ENCODE peak calls at places on chromosome 7, in six cellular contexts. X is GM23338; T is CD8-positive, alpha-beta memory T cell; Q is mucosa of descending colon; C is coronary artery; W is stomach. H is an unnamed sample.
A peak's percentile ranks its signal among the peaks of the same experiment; 100 is the strongest.

GRCh38 chr7:139741813-139742344 is 35.9 kb downstream of the HIPK2 start:
- DNase-seq in X (no peak), T (no peak), Q (no peak), C (no peak), W (no peak), H (no peak)

GRCh38 chr7:28980504-28981281 is 22.6 kb upstream of the TRIL start:
- DNase-seq in X (peak; percentile 19), T (no peak), Q (no peak), C (no peak), W (no peak), H (peak; percentile 48)

GRCh38 chr7:128335730-128336129 is 8.0 kb downstream of the RBM28 start:
- DNase-seq in X (no peak), T (no peak), Q (no peak), C (no peak), W (no peak), H (no peak)

GRCh38 chr7:113071465-113071864 is 15.2 kb downstream of the GPR85 start:
- DNase-seq in X (no peak), T (no peak), Q (no peak), C (no peak), W (no peak), H (peak; percentile 22)

GRCh38 chr7:26083113-26083512 is 68.9 kb upstream of the NFE2L3 start:
- DNase-seq in X (no peak), T (no peak), Q (no peak), C (no peak), W (no peak), H (peak; percentile 94)

GRCh38 chr7:29170781-29171180 is 23.8 kb upstream of the CHN2 start:
- DNase-seq in X (no peak), T (no peak), Q (no peak), C (no peak), W (no peak), H (no peak)

GRCh38 chr7:82481499-82482097 is 38.0 kb upstream of the CACNA2D1 start:
- DNase-seq in X (peak; percentile 58), T (no peak), Q (no peak), C (no peak), W (no peak), H (peak; percentile 30)

GRCh38 chr7:150947761-150948680 is 30.1 kb downstream of the KCNH2 start:
- DNase-seq in X (no peak), T (no peak), Q (peak; percentile 16), C (no peak), W (no peak), H (no peak)

GRCh38 chr7:128814496-128814895 is 15.7 kb upstream of the FLNC start:
- DNase-seq in X (no peak), T (no peak), Q (no peak), C (no peak), W (no peak), H (no peak)

GRCh38 chr7:128105228-128106022 is 74.2 kb upstream of the LRRC4 start:
- DNase-seq in X (no peak), T (no peak), Q (no peak), C (no peak), W (no peak), H (no peak)

GRCh38 chr7:81618400-81619014 is 151.3 kb downstream of the HGF start:
- DNase-seq in X (peak; percentile 10), T (no peak), Q (no peak), C (no peak), W (no peak), H (peak; percentile 92)

GRCh38 chr7:121313793-121314676 is 14.8 kb upstream of the WNT16 start:
- DNase-seq in X (no peak), T (no peak), Q (no peak), C (no peak), W (no peak), H (no peak)

GRCh38 chr7:2687881-2688318 is at the start of gene AMZ1:
- DNase-seq in X (no peak), T (no peak), Q (no peak), C (no peak), W (no peak), H (no peak)

GRCh38 chr7:87056346-87056745 is 3.1 kb downstream of the ELAPOR2 start:
- DNase-seq in X (no peak), T (no peak), Q (no peak), C (no peak), W (no peak), H (no peak)

GRCh38 chr7:24835643-24836042 is 78.4 kb upstream of the GSDME start:
- DNase-seq in X (no peak), T (no peak), Q (no peak), C (no peak), W (no peak), H (no peak)

GRCh38 chr7:114481995-114482394 is 67.4 kb downstream of the FOXP2 start:
- DNase-seq in X (no peak), T (no peak), Q (no peak), C (no peak), W (no peak), H (peak; percentile 82)

GRCh38 chr7:81604075-81604807 is 165.6 kb downstream of the HGF start:
- DNase-seq in X (no peak), T (no peak), Q (no peak), C (no peak), W (no peak), H (peak; percentile 6)

GRCh38 chr7:149261829-149262617 is at the start of gene ZNF783:
- DNase-seq in X (peak; percentile 96), T (peak; percentile 75), Q (peak; percentile 92), C (peak; percentile 92), W (peak; percentile 91), H (peak; percentile 88)
- H3K4me3 ChIP-seq in X (peak within 1 kb of the TSS; percentile 68), T (peak within 1 kb of the TSS; percentile 75), Q (peak within 1 kb of the TSS; percentile 40), C (peak within 1 kb of the TSS; percentile 87), W (peak within 1 kb of the TSS; percentile 53), H (peak within 1 kb of the TSS; percentile 64)

GRCh38 chr7:50711271-50712175 is 71.2 kb downstream of the GRB10 start:
- DNase-seq in X (no peak), T (no peak), Q (no peak), C (no peak), W (no peak), H (peak; percentile 54)

GRCh38 chr7:50710441-50711154 is 72.1 kb downstream of the GRB10 start:
- DNase-seq in X (no peak), T (no peak), Q (no peak), C (no peak), W (no peak), H (no peak)

GRCh38 chr7:50712527-50713356 is 70.0 kb downstream of the GRB10 start:
- DNase-seq in X (no peak), T (no peak), Q (no peak), C (no peak), W (no peak), H (no peak)

GRCh38 chr7:50714851-50715250 is 67.8 kb downstream of the GRB10 start:
- DNase-seq in X (no peak), T (no peak), Q (no peak), C (no peak), W (peak; percentile 44), H (peak; percentile 85)

DNA sequence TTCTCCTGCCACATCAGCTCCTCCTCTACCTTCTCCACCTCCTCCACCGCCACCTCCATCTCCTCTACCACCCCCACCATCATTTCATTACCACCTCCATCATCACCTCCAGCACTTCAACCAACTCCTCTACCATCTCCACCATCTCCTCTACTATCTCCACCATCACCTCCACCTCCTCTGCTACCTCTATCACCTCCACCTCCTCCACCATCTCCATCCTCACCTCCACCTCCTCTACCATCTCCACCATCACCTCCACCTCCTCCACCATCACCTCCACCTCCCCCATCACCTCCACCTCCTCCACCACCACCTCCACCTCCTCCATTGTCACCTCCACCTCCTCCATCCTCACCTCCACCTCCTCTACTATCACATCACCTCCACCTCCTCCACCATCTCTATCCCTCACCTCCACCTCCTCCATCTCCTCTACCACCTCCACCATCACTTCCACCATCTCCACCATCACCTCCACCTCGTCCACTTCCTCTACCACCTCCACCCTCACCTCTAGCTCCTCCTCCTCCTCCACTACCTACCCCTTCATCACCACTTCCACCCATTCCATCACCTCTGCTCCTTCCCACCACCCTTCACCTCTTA is 69.2 kb downstream of the GRB10 start:
- DNase-seq in X (no peak), T (no peak), Q (no peak), C (no peak), W (no peak), H (no peak)
- H3K4me3 ChIP-seq in X (no peak overlapping the region), T (no peak overlapping the region), Q (no peak overlapping the region), C (peak overlapping the region; percentile 15), W (no peak overlapping the region), H (no peak overlapping the region)

GRCh38 chr7:141074162-141074989 is 512 bp downstream of the TMEM178B start:
- DNase-seq in X (peak; percentile 62), T (no peak), Q (peak; percentile 26), C (no peak), W (no peak), H (peak; percentile 7)

GRCh38 chr7:141073641-141074161 is at the start of gene TMEM178B:
- DNase-seq in X (peak; percentile 68), T (no peak), Q (no peak), C (no peak), W (no peak), H (no peak)

GRCh38 chr7:141071855-141072547 is 1.9 kb upstream of the TMEM178B start:
- DNase-seq in X (peak; percentile 68), T (no peak), Q (no peak), C (no peak), W (no peak), H (no peak)

GRCh38 chr7:141072548-141073172 is 1.2 kb upstream of the TMEM178B start:
- DNase-seq in X (peak; percentile 70), T (no peak), Q (peak; percentile 27), C (no peak), W (no peak), H (peak; percentile 69)

DNA sequence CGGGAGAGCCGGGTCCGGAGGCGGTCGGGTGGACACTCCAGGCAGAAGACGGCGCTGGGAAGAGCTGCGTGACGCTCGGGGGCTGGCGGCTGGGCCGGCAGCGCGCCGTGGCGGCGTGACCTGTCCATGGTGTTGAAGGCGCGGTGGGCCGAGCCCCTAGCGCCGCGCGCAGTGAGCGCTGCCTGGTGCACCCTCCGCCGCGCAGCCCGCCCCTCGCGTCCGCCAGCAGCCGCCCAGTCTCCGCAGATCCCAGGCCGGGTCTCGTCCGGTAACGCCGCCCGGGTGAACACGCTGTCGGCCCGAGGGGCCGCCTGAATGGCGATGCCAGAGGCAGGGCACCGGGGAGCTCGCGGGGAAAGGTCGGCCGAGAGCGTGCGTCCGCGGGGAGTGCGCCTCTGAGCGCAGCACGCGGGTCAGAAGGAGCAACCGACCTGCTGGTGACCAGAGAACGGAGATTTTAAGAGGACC is 657 bp upstream of the TMEM178B start:
- DNase-seq in X (peak; percentile 78), T (no peak), Q (no peak), C (no peak), W (no peak), H (peak; percentile 50)
- H3K4me3 ChIP-seq in X (peak overlapping the region; percentile 90), T (peak overlapping the region; percentile 37), Q (no peak overlapping the region), C (peak overlapping the region; percentile 71), W (peak overlapping the region; percentile 62), H (peak overlapping the region; percentile 40)

DNA sequence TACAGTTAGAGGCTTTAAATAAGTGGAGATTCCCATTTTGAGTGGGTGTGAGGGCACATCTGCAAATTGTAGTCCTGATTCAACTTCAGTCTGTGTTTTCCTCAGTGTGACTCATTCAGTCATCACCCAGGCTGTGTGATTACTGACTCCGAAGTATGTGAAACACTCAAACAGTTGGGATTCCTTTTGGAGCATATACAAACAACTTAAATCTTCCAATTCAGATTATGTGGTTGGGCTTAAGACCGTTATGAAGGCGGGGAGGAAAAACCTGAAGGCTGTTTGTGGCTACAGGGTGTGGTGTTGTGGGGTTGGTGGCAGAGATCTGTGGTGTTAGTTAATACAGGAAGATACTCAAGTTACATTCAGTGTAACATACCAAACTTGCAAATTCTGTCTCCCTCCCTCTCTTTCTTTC is 259.7 kb upstream of the FERD3L start:
- DNase-seq in X (peak; percentile 51), T (no peak), Q (no peak), C (no peak), W (no peak), H (peak; percentile 92)
- H3K4me3 ChIP-seq in X (no peak overlapping the region), T (no peak overlapping the region), Q (no peak overlapping the region), C (peak overlapping the region; percentile 36), W (no peak overlapping the region), H (no peak overlapping the region)